ENCODE peak calls at places on chromosomes 16 and 17, in six cellular contexts. One of them, this sample, is unnamed.

GRCh38 chr17:34998205-34998604 is 17.9 kb downstream of the LIG3 start:
- DNase-seq in GM12892: peak
- DNase-seq in H1: peak
- DNase-seq in HepG2: peak
- DNase-seq in GM12878: peak
- DNase-seq in K562: peak
- DNase-seq in this sample: peak

GRCh38 chr17:3890082-3890892 is 2.6 kb downstream of the CAMKK1 start:
- DNase-seq in GM12892: no peak
- DNase-seq in H1: no peak
- DNase-seq in HepG2: no peak
- DNase-seq in GM12878: no peak
- DNase-seq in K562: peak
- DNase-seq in this sample: no peak

GRCh38 chr17:34980353-34980680 is at the start of gene LIG3:
- DNase-seq in GM12892: peak
- DNase-seq in H1: peak
- DNase-seq in HepG2: peak
- DNase-seq in GM12878: peak
- DNase-seq in K562: peak
- DNase-seq in this sample: peak

GRCh38 chr16:47061204-47061603 is 82.5 kb downstream of the NETO2 start:
- DNase-seq in GM12892: no peak
- DNase-seq in H1: no peak
- DNase-seq in HepG2: no peak
- DNase-seq in GM12878: no peak
- DNase-seq in K562: no peak
- DNase-seq in this sample: no peak

GRCh38 chr17:41811549-41812175 is at the start of gene P3H4:
- DNase-seq in GM12892: peak
- DNase-seq in H1: no peak
- DNase-seq in HepG2: peak
- DNase-seq in GM12878: no peak
- DNase-seq in K562: peak
- DNase-seq in this sample: peak

GRCh38 chr16:17370233-17371013 is 100.3 kb downstream of the XYLT1 start:
- DNase-seq in GM12892: no peak
- DNase-seq in H1: no peak
- DNase-seq in HepG2: no peak
- DNase-seq in GM12878: no peak
- DNase-seq in K562: no peak
- DNase-seq in this sample: no peak

GRCh38 chr17:56317351-56318208 is 164.3 kb downstream of the ANKFN1 start:
- DNase-seq in GM12892: no peak
- DNase-seq in H1: no peak
- DNase-seq in HepG2: no peak
- DNase-seq in GM12878: no peak
- DNase-seq in K562: no peak
- DNase-seq in this sample: no peak

GRCh38 chr17:77178586-77178985 is 37.8 kb downstream of the SEC14L1 start:
- DNase-seq in GM12892: no peak
- DNase-seq in H1: no peak
- DNase-seq in HepG2: no peak
- DNase-seq in GM12878: no peak
- DNase-seq in K562: no peak
- DNase-seq in this sample: no peak

GRCh38 chr17:30219315-30219714 is 16.2 kb downstream of the SLC6A4 start:
- DNase-seq in GM12892: no peak
- DNase-seq in H1: no peak
- DNase-seq in HepG2: no peak
- DNase-seq in GM12878: no peak
- DNase-seq in K562: no peak
- DNase-seq in this sample: no peak

GRCh38 chr16:11632455-11632921 is 35.8 kb upstream of the SNN start:
- DNase-seq in GM12892: no peak
- DNase-seq in H1: no peak
- DNase-seq in HepG2: peak
- DNase-seq in GM12878: no peak
- DNase-seq in K562: no peak
- DNase-seq in this sample: no peak

GRCh38 chr16:12602811-12603698 is 200.6 kb downstream of the CPPED1 start:
- DNase-seq in GM12892: no peak
- DNase-seq in H1: no peak
- DNase-seq in HepG2: no peak
- DNase-seq in GM12878: no peak
- DNase-seq in K562: no peak
- DNase-seq in this sample: no peak

GRCh38 chr17:1109606-1110523 is 69.9 kb downstream of the ABR start:
- DNase-seq in GM12892: peak
- DNase-seq in H1: no peak
- DNase-seq in HepG2: peak
- DNase-seq in GM12878: no peak
- DNase-seq in K562: no peak
- DNase-seq in this sample: peak

GRCh38 chr17:44112284-44113280 is 10.9 kb downstream of the HDAC5 start:
- DNase-seq in GM12892: no peak
- DNase-seq in H1: no peak
- DNase-seq in HepG2: peak
- DNase-seq in GM12878: no peak
- DNase-seq in K562: peak
- DNase-seq in this sample: no peak

GRCh38 chr16:28863929-28864886 is 565 bp downstream of the SH2B1 start:
- DNase-seq in GM12892: no peak
- DNase-seq in H1: no peak
- DNase-seq in HepG2: no peak
- DNase-seq in GM12878: no peak
- DNase-seq in K562: no peak
- DNase-seq in this sample: no peak

GRCh38 chr16:26365555-26365954 is 673.8 kb downstream of the HS3ST4 start:
- DNase-seq in GM12892: no peak
- DNase-seq in H1: peak
- DNase-seq in HepG2: no peak
- DNase-seq in GM12878: no peak
- DNase-seq in K562: no peak
- DNase-seq in this sample: no peak

GRCh38 chr17:73316919-73317505 is 5.2 kb upstream of the CDC42EP4 start:
- DNase-seq in GM12892: no peak
- DNase-seq in H1: no peak
- DNase-seq in HepG2: no peak
- DNase-seq in GM12878: peak
- DNase-seq in K562: no peak
- DNase-seq in this sample: no peak

GRCh38 chr16:57638381-57638780 is 10.0 kb downstream of the ADGRG1 start:
- DNase-seq in GM12892: no peak
- DNase-seq in H1: no peak
- DNase-seq in HepG2: no peak
- DNase-seq in GM12878: no peak
- DNase-seq in K562: no peak
- DNase-seq in this sample: no peak

GRCh38 chr17:47956818-47957590 is 679 bp downstream of the PRR15L start:
- DNase-seq in GM12892: no peak
- DNase-seq in H1: no peak
- DNase-seq in HepG2: peak
- DNase-seq in GM12878: no peak
- DNase-seq in K562: no peak
- DNase-seq in this sample: no peak

GRCh38 chr16:81923296-81923695 is 88.0 kb downstream of the SDR42E1 start:
- DNase-seq in GM12892: no peak
- DNase-seq in H1: no peak
- DNase-seq in HepG2: no peak
- DNase-seq in GM12878: no peak
- DNase-seq in K562: no peak
- DNase-seq in this sample: no peak

GRCh38 chr16:81921415-81921814 is 89.9 kb downstream of the SDR42E1 start:
- DNase-seq in GM12892: no peak
- DNase-seq in H1: no peak
- DNase-seq in HepG2: no peak
- DNase-seq in GM12878: no peak
- DNase-seq in K562: no peak
- DNase-seq in this sample: no peak

GRCh38 chr16:81921873-81922584 is 89.2 kb downstream of the SDR42E1 start:
- DNase-seq in GM12892: no peak
- DNase-seq in H1: no peak
- DNase-seq in HepG2: no peak
- DNase-seq in GM12878: no peak
- DNase-seq in K562: no peak
- DNase-seq in this sample: no peak

GRCh38 chr16:81918927-81919326 is 92.3 kb downstream of the SDR42E1 start:
- DNase-seq in GM12892: no peak
- DNase-seq in H1: no peak
- DNase-seq in HepG2: no peak
- DNase-seq in GM12878: no peak
- DNase-seq in K562: no peak
- DNase-seq in this sample: no peak

DNA sequence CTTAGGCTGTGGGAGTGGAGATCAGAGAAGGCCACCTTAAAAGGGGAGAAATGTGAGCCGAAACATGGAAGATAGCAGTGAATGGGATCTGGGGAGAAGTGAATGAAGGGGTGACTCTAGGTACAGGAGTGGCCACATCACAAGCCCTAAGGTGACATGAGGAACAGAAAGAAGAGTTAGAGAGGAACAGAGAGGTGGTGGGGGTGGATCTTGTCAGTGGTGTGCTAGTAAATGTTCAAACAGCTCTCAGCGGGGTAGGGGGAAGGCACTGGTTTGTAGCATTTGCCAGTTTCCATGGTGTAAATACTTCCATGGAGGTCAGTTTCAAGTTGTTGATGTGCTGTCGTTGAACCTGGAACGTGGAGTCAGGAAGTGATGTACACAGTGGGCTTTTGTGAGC is 90.8 kb downstream of the SDR42E1 start:
- DNase-seq in GM12892: no peak
- DNase-seq in H1: no peak
- DNase-seq in HepG2: no peak
- DNase-seq in GM12878: no peak
- DNase-seq in K562: no peak
- DNase-seq in this sample: no peak
- TF ChIP-seq POLR2A in GM12892: no peak
- TF ChIP-seq POLR2A in H1: no peak
- TF ChIP-seq POLR2A in HepG2: no peak
- TF ChIP-seq POLR2A in GM12878: no peak
- TF ChIP-seq POLR2A in K562: no peak
- TF ChIP-seq POLR2A in this sample: no peak

DNA sequence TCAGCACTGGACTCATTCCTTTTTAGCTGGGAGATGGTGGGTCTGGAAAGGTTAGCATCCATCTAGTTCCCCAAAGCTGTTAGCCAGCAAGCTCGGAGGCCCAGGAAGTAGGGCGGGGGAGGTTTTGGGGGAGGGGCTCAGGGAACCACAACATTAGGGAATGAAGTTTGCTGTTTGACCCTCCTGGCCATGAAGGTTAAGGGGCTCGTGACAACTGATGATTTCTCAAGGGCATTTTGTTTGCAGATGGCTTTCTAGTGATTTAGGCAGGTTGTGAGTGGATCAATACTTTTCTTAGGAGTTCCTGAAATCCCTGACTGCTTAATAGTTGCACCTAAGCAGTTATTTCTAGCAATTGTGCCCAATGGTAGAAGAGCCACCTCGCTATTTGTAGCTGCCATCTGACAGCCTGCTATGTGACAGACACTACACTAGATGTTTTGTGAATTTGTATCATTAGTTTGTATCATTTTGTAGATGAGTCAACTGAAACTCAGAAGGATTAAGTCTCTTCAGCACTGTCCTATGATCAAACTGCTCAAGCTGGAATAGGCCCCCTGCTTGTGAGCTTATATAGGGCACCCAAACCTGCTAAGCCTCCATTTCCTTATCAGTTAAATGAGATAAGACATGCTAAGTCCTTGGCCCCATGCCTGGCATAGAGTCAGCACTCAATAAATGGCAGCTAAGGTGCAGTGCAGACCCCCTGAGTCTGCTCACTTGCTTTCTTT is 146.4 kb downstream of the IRX3 start:
- DNase-seq in GM12892: no peak
- DNase-seq in H1: no peak
- DNase-seq in HepG2: peak
- DNase-seq in GM12878: no peak
- DNase-seq in K562: no peak
- DNase-seq in this sample: no peak
- TF ChIP-seq TAF1 in GM12892: no peak
- TF ChIP-seq TAF1 in H1: no peak
- TF ChIP-seq TAF1 in HepG2: no peak
- TF ChIP-seq TAF1 in GM12878: no peak
- TF ChIP-seq TAF1 in K562: no peak
- TF ChIP-seq TAF1 in this sample: no peak

DNA sequence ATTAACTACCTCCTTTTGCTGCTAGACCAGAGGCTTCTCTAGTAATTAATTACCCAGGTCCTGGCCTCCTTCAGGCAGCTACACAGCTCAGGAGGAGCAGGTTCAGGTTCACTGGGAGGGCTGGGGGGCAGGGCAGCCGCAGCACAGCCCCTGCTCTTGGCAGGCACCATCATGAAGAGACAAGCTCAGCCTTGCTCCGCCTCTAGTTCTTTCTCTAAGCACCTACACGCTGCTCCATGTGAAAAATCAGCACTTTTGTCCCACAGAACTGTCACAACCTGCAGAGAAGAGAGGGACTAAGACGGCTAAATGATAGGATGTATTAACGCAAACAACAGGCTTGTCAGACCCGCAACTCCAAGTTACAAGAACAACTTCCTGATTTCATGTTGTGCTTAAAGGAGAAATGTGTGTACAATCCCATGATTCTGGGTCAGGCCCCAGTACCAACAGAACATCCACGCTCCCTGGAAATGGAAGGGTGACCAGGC is 53.4 kb downstream of the GRB2 start:
- DNase-seq in GM12892: no peak
- DNase-seq in H1: no peak
- DNase-seq in HepG2: no peak
- DNase-seq in GM12878: no peak
- DNase-seq in K562: no peak
- DNase-seq in this sample: no peak
- TF ChIP-seq POLR2A in GM12892: no peak
- TF ChIP-seq POLR2A in H1: no peak
- TF ChIP-seq POLR2A in HepG2: no peak
- TF ChIP-seq POLR2A in GM12878: no peak
- TF ChIP-seq POLR2A in K562: no peak
- TF ChIP-seq POLR2A in this sample: no peak

DNA sequence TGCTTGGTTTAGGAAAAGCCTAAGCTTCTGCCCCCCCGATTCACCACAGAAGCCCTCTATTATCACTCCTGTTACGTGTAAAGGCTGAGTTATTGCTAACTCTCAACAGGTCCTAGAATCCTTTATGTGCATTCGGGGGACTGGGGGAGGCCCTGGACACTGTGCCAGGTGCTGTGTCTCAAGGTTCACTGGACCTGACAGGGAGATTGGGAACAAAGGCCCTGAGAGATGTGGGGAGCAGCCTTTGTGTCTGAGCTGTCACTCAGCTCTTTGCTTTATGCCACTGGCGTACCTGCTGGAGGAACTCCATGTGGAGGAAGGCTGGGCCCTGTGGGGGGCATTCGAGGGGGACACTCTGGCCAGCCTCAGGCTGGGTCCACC is 65.9 kb downstream of the METRNL start:
- DNase-seq in GM12892: no peak
- DNase-seq in H1: no peak
- DNase-seq in HepG2: no peak
- DNase-seq in GM12878: no peak
- DNase-seq in K562: no peak
- DNase-seq in this sample: no peak
- TF ChIP-seq TAF1 in GM12892: no peak
- TF ChIP-seq TAF1 in H1: no peak
- TF ChIP-seq TAF1 in HepG2: no peak
- TF ChIP-seq TAF1 in GM12878: no peak
- TF ChIP-seq TAF1 in K562: no peak
- TF ChIP-seq TAF1 in this sample: no peak

GRCh38 chr17:2192367-2193028 is 111.1 kb downstream of the SMG6 start:
- DNase-seq in GM12892: no peak
- DNase-seq in H1: no peak
- DNase-seq in HepG2: no peak
- DNase-seq in GM12878: peak
- DNase-seq in K562: no peak
- DNase-seq in this sample: no peak
- TF ChIP-seq POLR2A in GM12892: no peak
- TF ChIP-seq POLR2A in H1: no peak
- TF ChIP-seq POLR2A in HepG2: no peak
- TF ChIP-seq POLR2A in GM12878: no peak
- TF ChIP-seq POLR2A in K562: no peak
- TF ChIP-seq POLR2A in this sample: no peak